ENCODE peak calls at places on chromosomes 6 and 20, in seven cellular contexts. D is A549, Z is neural progenitor cell, V is kidney, C is HCT116, W is endodermal cell, A is trophoblast cell. L is an unnamed sample. For H3K4me1, the result is how much of the 10 kb centered on the place peaks cover.

GRCh38 chr20:19338380-19338779 is 125.9 kb downstream of the SLC24A3 start:
- DNase-seq in D (no peak), Z (no peak), V (no peak), C (no peak), W (no peak), A (no peak), L (no peak)

GRCh38 chr6:146770965-146771735 is 172.4 kb downstream of the ADGB start:
- DNase-seq in D (no peak), Z (no peak), V (peak), C (no peak), W (no peak), A (no peak), L (no peak)

GRCh38 chr20:48448601-48449384 is 379.0 kb downstream of the PREX1 start:
- DNase-seq in D (no peak), Z (no peak), V (no peak), C (no peak), W (no peak), A (no peak), L (no peak)

GRCh38 chr20:32183947-32184635 is 23.5 kb downstream of the PLAGL2 start:
- DNase-seq in D (no peak), Z (no peak), V (no peak), C (no peak), W (no peak), A (no peak), L (no peak)

GRCh38 chr6:28750926-28751458 is 172.8 kb downstream of the TRIM27 start:
- DNase-seq in D (no peak), Z (no peak), V (no peak), C (no peak), W (no peak), A (no peak), L (no peak)

GRCh38 chr6:110101885-110102284 is 77.6 kb downstream of the WASF1 start:
- DNase-seq in D (no peak), Z (no peak), V (no peak), C (no peak), W (peak), A (no peak), L (no peak)

GRCh38 chr6:40933864-40934263 is 105.2 kb downstream of the UNC5CL start:
- DNase-seq in D (no peak), Z (no peak), V (no peak), C (no peak), W (no peak), A (no peak), L (no peak)

GRCh38 chr6:130222775-130223174 is at the start of gene SAMD3:
- DNase-seq in D (no peak), Z (no peak), V (no peak), C (no peak), W (no peak), A (no peak), L (no peak)

GRCh38 chr6:2035046-2035445 is 210.4 kb downstream of the GMDS start:
- DNase-seq in D (no peak), Z (no peak), V (no peak), C (no peak), W (no peak), A (no peak), L (no peak)

GRCh38 chr6:4066029-4066755 is 12.7 kb downstream of the FAM217A start:
- DNase-seq in D (no peak), Z (no peak), V (no peak), C (no peak), W (no peak), A (no peak), L (no peak)

GRCh38 chr6:138945354-138945753 is 42.7 kb downstream of the REPS1 start:
- DNase-seq in D (peak), Z (no peak), V (no peak), C (no peak), W (peak), A (no peak), L (no peak)

GRCh38 chr6:168136622-168137021 is 57.6 kb upstream of the FRMD1 start:
- DNase-seq in D (no peak), Z (no peak), V (no peak), C (no peak), W (no peak), A (no peak), L (no peak)

GRCh38 chr6:75149253-75149652 is 56.6 kb downstream of the COL12A1 start:
- DNase-seq in D (no peak), Z (no peak), V (no peak), C (no peak), W (no peak), A (no peak), L (no peak)

GRCh38 chr20:63963784-63964301 is 5.9 kb downstream of the ZNF512B start:
- DNase-seq in D (no peak), Z (no peak), V (peak), C (no peak), W (no peak), A (no peak), L (no peak)

GRCh38 chr6:161308075-161308655 is 34.3 kb upstream of the AGPAT4 start:
- DNase-seq in D (no peak), Z (no peak), V (no peak), C (no peak), W (no peak), A (peak), L (no peak)

GRCh38 chr6:79964607-79965081 is 17.3 kb upstream of the ELOVL4 start:
- DNase-seq in D (no peak), Z (no peak), V (no peak), C (no peak), W (no peak), A (no peak), L (no peak)

GRCh38 chr6:139313784-139314545 is 22.2 kb upstream of the TXLNB start:
- DNase-seq in D (no peak), Z (peak), V (no peak), C (no peak), W (peak), A (no peak), L (peak)

GRCh38 chr20:31835977-31836852 is 9.2 kb downstream of the FOXS1 start:
- DNase-seq in D (peak), Z (no peak), V (peak), C (peak), W (no peak), A (no peak), L (no peak)

GRCh38 chr20:32580970-32581838 is 3.9 kb downstream of the NOL4L start:
- DNase-seq in D (no peak), Z (peak), V (peak), C (no peak), W (peak), A (no peak), L (no peak)

GRCh38 chr6:146337376-146337775 is 206.3 kb upstream of the RAB32 start:
- DNase-seq in D (no peak), Z (no peak), V (no peak), C (no peak), W (no peak), A (no peak), L (no peak)

GRCh38 chr6:108591040-108591816 is 30.5 kb downstream of the FOXO3 start:
- DNase-seq in D (no peak), Z (no peak), V (no peak), C (no peak), W (no peak), A (no peak), L (no peak)
- H3K4me1 ChIP-seq in D (under half), Z (under half), V (half or more), C (under half), W (under half), A (under half), L (under half)

DNA sequence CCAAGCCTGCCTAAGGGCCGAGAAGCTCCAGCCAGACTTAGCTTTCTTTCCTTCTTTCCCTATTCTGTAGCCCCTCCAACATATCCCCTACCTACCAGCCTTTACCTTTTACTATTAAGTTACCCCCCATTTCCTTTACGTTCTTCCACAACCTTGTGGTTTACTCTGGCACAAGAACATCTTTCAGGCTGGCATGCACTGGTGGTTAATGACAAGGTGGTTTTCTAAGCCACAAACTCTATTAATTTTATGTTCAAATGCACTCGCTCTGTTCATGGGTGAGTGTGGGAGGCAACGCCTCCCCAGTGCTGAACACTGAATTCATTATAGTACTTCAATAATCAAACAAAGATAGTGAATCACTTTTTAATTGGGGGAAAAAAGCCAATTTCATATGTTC is 64.4 kb downstream of the TRERF1 start:
- DNase-seq in D (no peak), Z (no peak), V (no peak), C (no peak), W (no peak), A (no peak), L (no peak)
- H3K4me1 ChIP-seq in D (under half), Z (under half), V (under half), C (under half), W (under half), A (under half), L (under half)

DNA sequence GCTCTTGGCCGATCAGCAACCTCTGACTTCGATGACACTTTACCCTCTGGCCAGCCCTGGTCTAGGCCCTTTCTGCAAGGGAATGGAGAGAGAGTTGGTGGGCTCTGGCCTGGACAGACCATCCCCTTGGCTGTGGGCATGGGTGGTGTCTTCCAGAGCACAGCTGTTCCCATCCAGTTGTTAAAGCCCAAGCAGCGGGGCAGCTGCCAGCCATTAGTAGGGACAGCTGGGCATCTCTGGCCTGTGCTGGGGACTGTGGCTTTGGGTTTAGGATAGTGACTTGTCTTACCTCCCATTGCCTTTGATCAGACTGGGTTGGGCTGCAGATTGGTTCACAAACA is 2.8 kb downstream of the CDC25B start:
- DNase-seq in D (no peak), Z (no peak), V (peak), C (no peak), W (no peak), A (no peak), L (no peak)
- H3K4me1 ChIP-seq in D (half or more), Z (under half), V (under half), C (under half), W (under half), A (under half), L (under half)

GRCh38 chr20:13118676-13119075 is 102.4 kb upstream of the ISM1 start:
- DNase-seq in D (no peak), Z (no peak), V (no peak), C (no peak), W (no peak), A (no peak), L (no peak)
- H3K4me1 ChIP-seq in D (under half), Z (under half), V (under half), C (under half), W (under half), A (under half), L (under half)

DNA sequence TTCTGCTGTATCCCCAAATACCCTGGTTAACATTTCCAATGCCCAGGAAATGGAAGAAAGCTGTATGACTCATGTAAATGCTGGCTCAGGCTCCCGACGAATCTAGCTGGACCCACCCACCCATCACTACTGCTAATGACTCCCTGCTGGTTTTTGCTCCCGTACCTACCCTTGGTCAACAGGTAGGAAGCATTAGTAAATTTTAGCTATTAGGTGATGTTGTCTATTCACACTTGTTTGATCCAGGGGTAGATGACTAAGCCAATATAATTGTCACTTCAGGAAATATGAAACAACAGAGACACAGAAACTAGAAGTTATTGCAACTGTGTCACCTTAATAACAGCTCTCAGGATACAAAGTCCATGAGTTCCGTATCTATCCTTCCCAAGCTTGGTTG is 94.4 kb upstream of the BEND6 start:
- DNase-seq in D (no peak), Z (no peak), V (no peak), C (peak), W (no peak), A (no peak), L (no peak)
- H3K4me1 ChIP-seq in D (half or more), Z (under half), V (under half), C (half or more), W (under half), A (under half), L (under half)

DNA sequence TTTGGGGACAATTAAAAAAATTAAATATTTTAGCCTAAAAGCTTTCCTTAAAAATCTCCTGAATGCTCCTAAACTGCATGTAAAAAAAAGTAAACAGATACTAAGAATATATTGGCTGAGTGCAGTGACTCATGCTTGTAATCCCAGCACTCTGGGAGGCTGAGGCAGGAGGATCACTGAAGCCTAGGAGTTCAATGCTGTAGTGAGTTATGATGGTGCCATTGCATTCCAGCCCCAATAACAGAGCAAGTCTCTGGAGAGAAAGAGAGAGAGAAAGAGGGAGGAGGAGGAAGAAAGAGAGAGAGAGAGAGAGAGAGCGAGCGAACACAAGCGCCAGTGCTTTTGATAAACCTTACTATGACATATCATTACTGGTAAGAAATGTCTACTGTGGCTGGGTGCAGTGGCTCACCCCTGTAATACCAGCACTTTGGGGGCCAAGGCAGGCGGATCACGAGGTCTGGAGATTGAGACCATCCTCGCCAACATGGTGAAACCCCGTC is 58.8 kb downstream of the FKBP5 start:
- DNase-seq in D (no peak), Z (no peak), V (no peak), C (no peak), W (no peak), A (no peak), L (no peak)
- H3K4me1 ChIP-seq in D (under half), Z (under half), V (under half), C (under half), W (under half), A (under half), L (under half)

L was measured in HAP-1.